ENCODE peak calls at places on chromosomes 1 and 21, in five cellular contexts. One of them, this sample, is unnamed.

GRCh38 chr1:173473599-173474011 is 3.5 kb upstream of the PRDX6 start:
- DNase-seq in astrocyte: peak; percentile 71
- DNase-seq in MM.1S: no peak
- DNase-seq in lower lobe of right lung: no peak
- DNase-seq in CD4-positive, CD25-positive, alpha-beta regulatory T cell: no peak
- DNase-seq in this sample: no peak

GRCh38 chr1:7770939-7771672 is at the start of gene VAMP3:
- DNase-seq in MM.1S: peak; percentile 71
- DNase-seq in CD4-positive, CD25-positive, alpha-beta regulatory T cell: peak; percentile 78
- DNase-seq in astrocyte: peak; percentile 44
- DNase-seq in lower lobe of right lung: peak; percentile 91
- DNase-seq in this sample: peak; percentile 56

GRCh38 chr1:54355931-54356679 is 50.1 kb downstream of the SSBP3 start:
- DNase-seq in lower lobe of right lung: no peak
- DNase-seq in MM.1S: no peak
- DNase-seq in astrocyte: no peak
- DNase-seq in CD4-positive, CD25-positive, alpha-beta regulatory T cell: peak; percentile 6
- DNase-seq in this sample: no peak

GRCh38 chr1:201942129-201942495 is 4.2 kb downstream of the LMOD1 start:
- DNase-seq in MM.1S: no peak
- DNase-seq in astrocyte: no peak
- DNase-seq in lower lobe of right lung: no peak
- DNase-seq in CD4-positive, CD25-positive, alpha-beta regulatory T cell: no peak
- DNase-seq in this sample: no peak

GRCh38 chr1:212791261-212791675 is 309 bp downstream of the NSL1 start:
- DNase-seq in lower lobe of right lung: no peak
- DNase-seq in MM.1S: no peak
- DNase-seq in astrocyte: no peak
- DNase-seq in CD4-positive, CD25-positive, alpha-beta regulatory T cell: no peak
- DNase-seq in this sample: no peak

GRCh38 chr1:111272081-111272480 is 18.6 kb upstream of the CHIA start:
- DNase-seq in CD4-positive, CD25-positive, alpha-beta regulatory T cell: no peak
- DNase-seq in astrocyte: no peak
- DNase-seq in lower lobe of right lung: no peak
- DNase-seq in MM.1S: no peak
- DNase-seq in this sample: no peak

GRCh38 chr1:232549998-232550397 is 79.9 kb downstream of the SIPA1L2 start:
- DNase-seq in lower lobe of right lung: no peak
- DNase-seq in CD4-positive, CD25-positive, alpha-beta regulatory T cell: no peak
- DNase-seq in astrocyte: no peak
- DNase-seq in MM.1S: no peak
- DNase-seq in this sample: no peak

GRCh38 chr1:6351480-6352137 is 42.0 kb downstream of the ACOT7 start:
- DNase-seq in MM.1S: no peak
- DNase-seq in astrocyte: no peak
- DNase-seq in CD4-positive, CD25-positive, alpha-beta regulatory T cell: no peak
- DNase-seq in lower lobe of right lung: no peak
- DNase-seq in this sample: no peak

GRCh38 chr1:177278626-177279390 is 108.0 kb downstream of the BRINP2 start:
- DNase-seq in CD4-positive, CD25-positive, alpha-beta regulatory T cell: no peak
- DNase-seq in MM.1S: no peak
- DNase-seq in astrocyte: peak; percentile 65
- DNase-seq in lower lobe of right lung: no peak
- DNase-seq in this sample: no peak

GRCh38 chr1:36323636-36324321 is at the start of gene EVA1B:
- DNase-seq in astrocyte: peak; percentile 75
- DNase-seq in CD4-positive, CD25-positive, alpha-beta regulatory T cell: peak; percentile 32
- DNase-seq in lower lobe of right lung: peak; percentile 82
- DNase-seq in MM.1S: peak; percentile 65
- DNase-seq in this sample: no peak

GRCh38 chr1:218507355-218508002 is 162.3 kb downstream of the TGFB2 start:
- DNase-seq in CD4-positive, CD25-positive, alpha-beta regulatory T cell: no peak
- DNase-seq in astrocyte: no peak
- DNase-seq in lower lobe of right lung: no peak
- DNase-seq in MM.1S: no peak
- DNase-seq in this sample: no peak

GRCh38 chr1:41388517-41388916 is 27.3 kb downstream of the FOXO6 start:
- DNase-seq in CD4-positive, CD25-positive, alpha-beta regulatory T cell: no peak
- DNase-seq in MM.1S: no peak
- DNase-seq in astrocyte: no peak
- DNase-seq in lower lobe of right lung: no peak
- DNase-seq in this sample: no peak

GRCh38 chr1:113871597-113872113 is at the start of gene PTPN22:
- DNase-seq in lower lobe of right lung: peak; percentile 73
- DNase-seq in MM.1S: peak; percentile 58
- DNase-seq in CD4-positive, CD25-positive, alpha-beta regulatory T cell: peak; percentile 90
- DNase-seq in astrocyte: peak; percentile 91
- DNase-seq in this sample: no peak

GRCh38 chr1:152179566-152179965 is 20.5 kb upstream of the RPTN start:
- DNase-seq in CD4-positive, CD25-positive, alpha-beta regulatory T cell: no peak
- DNase-seq in MM.1S: no peak
- DNase-seq in astrocyte: no peak
- DNase-seq in lower lobe of right lung: no peak
- DNase-seq in this sample: no peak

GRCh38 chr1:15076807-15077206 is 76.7 kb upstream of the TMEM51 start:
- DNase-seq in lower lobe of right lung: no peak
- DNase-seq in astrocyte: no peak
- DNase-seq in CD4-positive, CD25-positive, alpha-beta regulatory T cell: no peak
- DNase-seq in MM.1S: no peak
- DNase-seq in this sample: no peak

GRCh38 chr1:214440219-214440965 is 111.0 kb downstream of the PTPN14 start:
- DNase-seq in CD4-positive, CD25-positive, alpha-beta regulatory T cell: no peak
- DNase-seq in lower lobe of right lung: no peak
- DNase-seq in astrocyte: no peak
- DNase-seq in MM.1S: no peak
- DNase-seq in this sample: no peak

GRCh38 chr1:159951016-159951415 is 3.0 kb downstream of the SLAMF9 start:
- DNase-seq in CD4-positive, CD25-positive, alpha-beta regulatory T cell: no peak
- DNase-seq in lower lobe of right lung: no peak
- DNase-seq in astrocyte: no peak
- DNase-seq in MM.1S: no peak
- DNase-seq in this sample: no peak

GRCh38 chr1:200366577-200367253 is 43.1 kb downstream of the ZNF281 start:
- DNase-seq in CD4-positive, CD25-positive, alpha-beta regulatory T cell: no peak
- DNase-seq in lower lobe of right lung: no peak
- DNase-seq in astrocyte: no peak
- DNase-seq in MM.1S: no peak
- DNase-seq in this sample: no peak

GRCh38 chr1:227042292-227042691 is 102.2 kb downstream of the COQ8A start:
- DNase-seq in CD4-positive, CD25-positive, alpha-beta regulatory T cell: no peak
- DNase-seq in lower lobe of right lung: no peak
- DNase-seq in astrocyte: no peak
- DNase-seq in MM.1S: no peak
- DNase-seq in this sample: no peak

GRCh38 chr1:186304982-186305949 is 69.8 kb downstream of the TPR start:
- DNase-seq in lower lobe of right lung: no peak
- DNase-seq in astrocyte: no peak
- DNase-seq in MM.1S: peak; percentile 46
- DNase-seq in CD4-positive, CD25-positive, alpha-beta regulatory T cell: peak; percentile 53
- DNase-seq in this sample: no peak

GRCh38 chr1:163442214-163442765 is 120.5 kb downstream of the NUF2 start:
- DNase-seq in MM.1S: no peak
- DNase-seq in astrocyte: no peak
- DNase-seq in lower lobe of right lung: no peak
- DNase-seq in CD4-positive, CD25-positive, alpha-beta regulatory T cell: no peak
- DNase-seq in this sample: no peak

GRCh38 chr1:54135436-54136120 is 17.2 kb downstream of the CDCP2 start:
- DNase-seq in astrocyte: peak; percentile 70
- DNase-seq in lower lobe of right lung: no peak
- DNase-seq in CD4-positive, CD25-positive, alpha-beta regulatory T cell: no peak
- DNase-seq in MM.1S: no peak
- DNase-seq in this sample: peak; percentile 38

GRCh38 chr1:235073968-235074334 is 54.7 kb downstream of the TOMM20 start:
- DNase-seq in CD4-positive, CD25-positive, alpha-beta regulatory T cell: no peak
- DNase-seq in astrocyte: no peak
- DNase-seq in lower lobe of right lung: peak; percentile 78
- DNase-seq in MM.1S: peak; percentile 34
- DNase-seq in this sample: no peak

GRCh38 chr1:91622586-91622985 is 121.9 kb downstream of the CDC7 start:
- DNase-seq in lower lobe of right lung: no peak
- DNase-seq in MM.1S: no peak
- DNase-seq in CD4-positive, CD25-positive, alpha-beta regulatory T cell: no peak
- DNase-seq in astrocyte: peak; percentile 14
- DNase-seq in this sample: no peak

GRCh38 chr1:22848374-22848773 is 124.3 kb downstream of the LACTBL1 start:
- DNase-seq in CD4-positive, CD25-positive, alpha-beta regulatory T cell: no peak
- DNase-seq in lower lobe of right lung: no peak
- DNase-seq in MM.1S: no peak
- DNase-seq in astrocyte: no peak
- DNase-seq in this sample: no peak

GRCh38 chr1:167186771-167187170 is 33.9 kb upstream of the POU2F1 start:
- DNase-seq in MM.1S: no peak
- DNase-seq in lower lobe of right lung: no peak
- DNase-seq in astrocyte: no peak
- DNase-seq in CD4-positive, CD25-positive, alpha-beta regulatory T cell: no peak
- DNase-seq in this sample: no peak

GRCh38 chr21:40689816-40690215 is 157.1 kb downstream of the DSCAM start:
- DNase-seq in CD4-positive, CD25-positive, alpha-beta regulatory T cell: no peak
- DNase-seq in MM.1S: no peak
- DNase-seq in astrocyte: no peak
- DNase-seq in lower lobe of right lung: no peak
- DNase-seq in this sample: no peak

GRCh38 chr1:170660281-170660713 is 3.6 kb upstream of the PRRX1 start:
- DNase-seq in MM.1S: no peak
- DNase-seq in CD4-positive, CD25-positive, alpha-beta regulatory T cell: no peak
- DNase-seq in lower lobe of right lung: no peak
- DNase-seq in astrocyte: no peak
- DNase-seq in this sample: no peak

GRCh38 chr21:29504751-29505321 is 206.1 kb downstream of the BACH1 start:
- DNase-seq in astrocyte: peak; percentile 88
- DNase-seq in CD4-positive, CD25-positive, alpha-beta regulatory T cell: no peak
- DNase-seq in MM.1S: no peak
- DNase-seq in lower lobe of right lung: no peak
- DNase-seq in this sample: no peak

GRCh38 chr1:55131218-55131617 is 83.9 kb downstream of the USP24 start:
- DNase-seq in CD4-positive, CD25-positive, alpha-beta regulatory T cell: no peak
- DNase-seq in MM.1S: no peak
- DNase-seq in astrocyte: no peak
- DNase-seq in lower lobe of right lung: no peak
- DNase-seq in this sample: no peak

GRCh38 chr1:204651843-204652421 is 33.6 kb downstream of the LRRN2 start:
- DNase-seq in MM.1S: no peak
- DNase-seq in CD4-positive, CD25-positive, alpha-beta regulatory T cell: no peak
- DNase-seq in astrocyte: no peak
- DNase-seq in lower lobe of right lung: no peak
- DNase-seq in this sample: peak; percentile 46

GRCh38 chr1:56331892-56332567 is 247.3 kb downstream of the PLPP3 start:
- DNase-seq in CD4-positive, CD25-positive, alpha-beta regulatory T cell: no peak
- DNase-seq in astrocyte: peak; percentile 78
- DNase-seq in MM.1S: no peak
- DNase-seq in lower lobe of right lung: no peak
- DNase-seq in this sample: no peak

GRCh38 chr1:25065246-25066238 is 135.5 kb upstream of the RUNX3 start:
- DNase-seq in lower lobe of right lung: peak; percentile 53
- DNase-seq in CD4-positive, CD25-positive, alpha-beta regulatory T cell: no peak
- DNase-seq in astrocyte: peak; percentile 54
- DNase-seq in MM.1S: no peak
- DNase-seq in this sample: no peak

GRCh38 chr1:55635856-55636255 is 420.7 kb upstream of the USP24 start:
- DNase-seq in astrocyte: peak; percentile 68
- DNase-seq in lower lobe of right lung: no peak
- DNase-seq in MM.1S: no peak
- DNase-seq in CD4-positive, CD25-positive, alpha-beta regulatory T cell: no peak
- DNase-seq in this sample: no peak

GRCh38 chr21:20618878-20619277 is 379.3 kb upstream of the NCAM2 start:
- DNase-seq in astrocyte: no peak
- DNase-seq in MM.1S: peak; percentile 37
- DNase-seq in CD4-positive, CD25-positive, alpha-beta regulatory T cell: no peak
- DNase-seq in lower lobe of right lung: no peak
- DNase-seq in this sample: no peak

GRCh38 chr1:62530516-62531154 is 66.7 kb upstream of the ANGPTL3 start:
- DNase-seq in CD4-positive, CD25-positive, alpha-beta regulatory T cell: no peak
- DNase-seq in astrocyte: peak; percentile 16
- DNase-seq in lower lobe of right lung: peak; percentile 45
- DNase-seq in MM.1S: no peak
- DNase-seq in this sample: peak; percentile 75

DNA sequence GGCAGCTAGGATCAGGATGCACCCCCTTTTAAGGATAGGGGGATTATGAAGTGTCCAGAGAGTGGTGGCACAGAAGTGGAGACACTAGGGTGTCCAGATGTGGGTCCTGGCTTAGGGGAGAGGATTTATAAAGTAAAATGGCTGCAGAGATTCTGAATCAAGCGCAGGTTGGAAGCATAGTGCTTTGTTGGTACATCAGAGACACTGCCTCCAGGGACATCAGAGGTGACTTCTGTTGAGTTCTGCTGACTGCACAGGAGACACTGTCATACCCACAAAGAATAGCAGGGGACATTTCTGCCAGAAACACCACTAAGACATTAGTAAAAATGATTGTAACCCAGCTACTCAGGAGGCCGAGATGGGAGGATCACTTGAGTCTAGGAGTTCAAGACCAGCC is 16.4 kb downstream of the GPR137B start:
- DNase-seq in MM.1S: no peak
- DNase-seq in CD4-positive, CD25-positive, alpha-beta regulatory T cell: no peak
- DNase-seq in lower lobe of right lung: no peak
- DNase-seq in astrocyte: no peak
- DNase-seq in this sample: no peak
- H3K36me3 ChIP-seq in MM.1S: no peaks in the 10 kb centered on the region
- H3K36me3 ChIP-seq in CD4-positive, CD25-positive, alpha-beta regulatory T cell: no peaks in the 10 kb centered on the region
- H3K36me3 ChIP-seq in lower lobe of right lung: no peaks in the 10 kb centered on the region
- H3K36me3 ChIP-seq in astrocyte: no peaks in the 10 kb centered on the region
- H3K36me3 ChIP-seq in this sample: no peaks in the 10 kb centered on the region

GRCh38 chr1:77584884-77585283 is 97.6 kb downstream of the ZZZ3 start:
- DNase-seq in astrocyte: no peak
- DNase-seq in lower lobe of right lung: no peak
- DNase-seq in MM.1S: no peak
- DNase-seq in CD4-positive, CD25-positive, alpha-beta regulatory T cell: no peak
- DNase-seq in this sample: no peak
- H3K36me3 ChIP-seq in astrocyte: peaks cover 10% of the 10 kb centered on the region
- H3K36me3 ChIP-seq in lower lobe of right lung: peaks cover 22% of the 10 kb centered on the region
- H3K36me3 ChIP-seq in MM.1S: peaks cover 9% of the 10 kb centered on the region
- H3K36me3 ChIP-seq in CD4-positive, CD25-positive, alpha-beta regulatory T cell: peaks cover 27% of the 10 kb centered on the region
- H3K36me3 ChIP-seq in this sample: peaks cover 17% of the 10 kb centered on the region

GRCh38 chr1:246577082-246577719 is 10.9 kb downstream of the CNST start:
- DNase-seq in lower lobe of right lung: no peak
- DNase-seq in CD4-positive, CD25-positive, alpha-beta regulatory T cell: peak; percentile 24
- DNase-seq in MM.1S: no peak
- DNase-seq in astrocyte: no peak
- DNase-seq in this sample: no peak
- H3K36me3 ChIP-seq in lower lobe of right lung: no peaks in the 10 kb centered on the region
- H3K36me3 ChIP-seq in CD4-positive, CD25-positive, alpha-beta regulatory T cell: peaks cover 21% of the 10 kb centered on the region
- H3K36me3 ChIP-seq in MM.1S: no peaks in the 10 kb centered on the region
- H3K36me3 ChIP-seq in astrocyte: no peaks in the 10 kb centered on the region
- H3K36me3 ChIP-seq in this sample: no peaks in the 10 kb centered on the region

GRCh38 chr21:34080693-34081092 is 7.3 kb downstream of the MRPS6 start:
- DNase-seq in CD4-positive, CD25-positive, alpha-beta regulatory T cell: no peak
- DNase-seq in astrocyte: no peak
- DNase-seq in MM.1S: no peak
- DNase-seq in lower lobe of right lung: no peak
- DNase-seq in this sample: no peak
- H3K36me3 ChIP-seq in CD4-positive, CD25-positive, alpha-beta regulatory T cell: peaks cover 3% of the 10 kb centered on the region
- H3K36me3 ChIP-seq in astrocyte: peaks cover 4% of the 10 kb centered on the region
- H3K36me3 ChIP-seq in MM.1S: no peaks in the 10 kb centered on the region
- H3K36me3 ChIP-seq in lower lobe of right lung: no peaks in the 10 kb centered on the region
- H3K36me3 ChIP-seq in this sample: no peaks in the 10 kb centered on the region

This sample was measured in H1.